ENCODE peak calls at places on chromosomes 12 and 14, in seven cellular contexts. One of them, this sample, is unnamed.

GRCh38 chr12:57611810-57612710 is 825 bp downstream of the ARHGEF25 start:
- DNase-seq in B cell: no peak
- DNase-seq in coronary artery: no peak
- DNase-seq in H9: no peak
- DNase-seq in cardiac fibroblast: no peak
- DNase-seq in HFFc6: no peak
- DNase-seq in tibial artery: peak; percentile 29
- DNase-seq in this sample: no peak

GRCh38 chr12:23880988-23881387 is 68.5 kb downstream of the SOX5 start:
- DNase-seq in B cell: no peak
- DNase-seq in coronary artery: no peak
- DNase-seq in H9: no peak
- DNase-seq in cardiac fibroblast: no peak
- DNase-seq in HFFc6: no peak
- DNase-seq in tibial artery: no peak
- DNase-seq in this sample: no peak

GRCh38 chr12:69108024-69108423 is 131.3 kb upstream of the CPSF6 start:
- DNase-seq in B cell: no peak
- DNase-seq in coronary artery: no peak
- DNase-seq in H9: no peak
- DNase-seq in cardiac fibroblast: peak; percentile 32
- DNase-seq in HFFc6: no peak
- DNase-seq in tibial artery: no peak
- DNase-seq in this sample: no peak

GRCh38 chr12:48961331-48961730 is 4.0 kb upstream of the ARF3 start:
- DNase-seq in B cell: no peak
- DNase-seq in coronary artery: no peak
- DNase-seq in H9: no peak
- DNase-seq in cardiac fibroblast: no peak
- DNase-seq in HFFc6: no peak
- DNase-seq in tibial artery: no peak
- DNase-seq in this sample: no peak

GRCh38 chr12:106888348-106888970 is 67.2 kb upstream of the TMEM263 start:
- DNase-seq in B cell: no peak
- DNase-seq in coronary artery: no peak
- DNase-seq in H9: no peak
- DNase-seq in cardiac fibroblast: no peak
- DNase-seq in HFFc6: no peak
- DNase-seq in tibial artery: no peak
- DNase-seq in this sample: no peak

GRCh38 chr14:26261368-26262122 is 336.3 kb downstream of the NOVA1 start:
- DNase-seq in B cell: no peak
- DNase-seq in coronary artery: no peak
- DNase-seq in H9: peak; percentile 49
- DNase-seq in cardiac fibroblast: no peak
- DNase-seq in HFFc6: no peak
- DNase-seq in tibial artery: no peak
- DNase-seq in this sample: no peak

GRCh38 chr12:16796168-16796567 is 190.2 kb upstream of the LMO3 start:
- DNase-seq in B cell: no peak
- DNase-seq in coronary artery: no peak
- DNase-seq in H9: no peak
- DNase-seq in cardiac fibroblast: no peak
- DNase-seq in HFFc6: no peak
- DNase-seq in tibial artery: no peak
- DNase-seq in this sample: no peak

GRCh38 chr12:50222275-50222783 is 55.2 kb upstream of the CERS5 start:
- DNase-seq in B cell: peak; percentile 20
- DNase-seq in coronary artery: peak; percentile 79
- DNase-seq in H9: peak; percentile 74
- DNase-seq in cardiac fibroblast: peak; percentile 94
- DNase-seq in HFFc6: peak; percentile 92
- DNase-seq in tibial artery: peak; percentile 82
- DNase-seq in this sample: no peak

GRCh38 chr12:57133916-57134315 is 5.6 kb downstream of the LRP1 start:
- DNase-seq in B cell: peak; percentile 6
- DNase-seq in coronary artery: no peak
- DNase-seq in H9: no peak
- DNase-seq in cardiac fibroblast: no peak
- DNase-seq in HFFc6: no peak
- DNase-seq in tibial artery: peak; percentile 92
- DNase-seq in this sample: no peak

GRCh38 chr12:49636574-49636973 is 13.2 kb downstream of the PRPF40B start:
- DNase-seq in B cell: no peak
- DNase-seq in coronary artery: no peak
- DNase-seq in H9: peak; percentile 29
- DNase-seq in cardiac fibroblast: no peak
- DNase-seq in HFFc6: no peak
- DNase-seq in tibial artery: no peak
- DNase-seq in this sample: no peak

GRCh38 chr14:65879218-65880009 is 466.9 kb downstream of the FUT8 start:
- DNase-seq in B cell: no peak
- DNase-seq in coronary artery: no peak
- DNase-seq in H9: no peak
- DNase-seq in cardiac fibroblast: peak; percentile 47
- DNase-seq in HFFc6: peak; percentile 23
- DNase-seq in tibial artery: no peak
- DNase-seq in this sample: no peak

GRCh38 chr14:104220225-104221070 is 82.1 kb downstream of the KIF26A start:
- DNase-seq in B cell: no peak
- DNase-seq in coronary artery: no peak
- DNase-seq in H9: no peak
- DNase-seq in cardiac fibroblast: no peak
- DNase-seq in HFFc6: no peak
- DNase-seq in tibial artery: no peak
- DNase-seq in this sample: no peak

GRCh38 chr12:94173660-94174265 is 25.4 kb downstream of the PLXNC1 start:
- DNase-seq in B cell: no peak
- DNase-seq in coronary artery: no peak
- DNase-seq in H9: no peak
- DNase-seq in cardiac fibroblast: no peak
- DNase-seq in HFFc6: no peak
- DNase-seq in tibial artery: no peak
- DNase-seq in this sample: no peak

GRCh38 chr14:59314953-59315599 is 126.6 kb downstream of the DAAM1 start:
- DNase-seq in B cell: no peak
- DNase-seq in coronary artery: no peak
- DNase-seq in H9: no peak
- DNase-seq in cardiac fibroblast: no peak
- DNase-seq in HFFc6: no peak
- DNase-seq in tibial artery: no peak
- DNase-seq in this sample: no peak

GRCh38 chr14:59313063-59314018 is 124.9 kb downstream of the DAAM1 start:
- DNase-seq in B cell: no peak
- DNase-seq in coronary artery: no peak
- DNase-seq in H9: no peak
- DNase-seq in cardiac fibroblast: peak; percentile 14
- DNase-seq in HFFc6: no peak
- DNase-seq in tibial artery: no peak
- DNase-seq in this sample: no peak

GRCh38 chr14:59311723-59312122 is 123.3 kb downstream of the DAAM1 start:
- DNase-seq in B cell: no peak
- DNase-seq in coronary artery: no peak
- DNase-seq in H9: no peak
- DNase-seq in cardiac fibroblast: no peak
- DNase-seq in HFFc6: no peak
- DNase-seq in tibial artery: no peak
- DNase-seq in this sample: no peak

GRCh38 chr14:59317346-59317745 is 128.9 kb downstream of the DAAM1 start:
- DNase-seq in B cell: no peak
- DNase-seq in coronary artery: no peak
- DNase-seq in H9: no peak
- DNase-seq in cardiac fibroblast: no peak
- DNase-seq in HFFc6: no peak
- DNase-seq in tibial artery: no peak
- DNase-seq in this sample: no peak

DNA sequence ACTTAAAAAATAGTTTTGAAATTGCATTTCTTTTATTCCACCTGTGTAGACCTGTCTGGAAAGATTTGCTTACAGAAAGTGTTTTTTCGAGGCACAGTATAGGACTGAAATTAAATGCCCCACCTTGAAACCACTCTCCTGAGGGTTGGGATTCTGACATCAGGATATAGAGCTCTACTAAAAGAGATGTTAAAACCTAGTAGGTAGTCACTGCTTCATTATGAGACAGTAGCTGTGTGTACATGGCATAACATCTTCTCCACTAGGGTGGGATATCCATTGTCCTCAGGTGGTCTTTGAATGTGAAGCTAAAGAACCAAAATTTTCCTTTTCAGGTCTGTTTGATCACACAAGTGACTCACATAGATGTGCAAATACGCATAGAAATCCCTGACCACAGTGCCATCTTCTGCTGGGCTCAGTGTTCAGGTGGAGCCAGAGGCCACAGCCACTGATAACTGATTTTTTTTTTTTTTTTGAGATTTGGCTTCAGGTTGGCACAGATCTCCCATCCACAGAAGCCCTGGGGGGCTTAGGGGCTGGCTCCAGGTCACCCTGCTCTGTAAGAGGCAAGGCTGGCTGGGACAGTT is 125.6 kb downstream of the DAAM1 start:
- DNase-seq in B cell: no peak
- DNase-seq in coronary artery: no peak
- DNase-seq in H9: no peak
- DNase-seq in cardiac fibroblast: no peak
- DNase-seq in HFFc6: no peak
- DNase-seq in tibial artery: no peak
- DNase-seq in this sample: no peak
- TF ChIP-seq CTCF in B cell: no peak
- TF ChIP-seq CTCF in coronary artery: no peak
- TF ChIP-seq CTCF in H9: no peak
- TF ChIP-seq CTCF in cardiac fibroblast: no peak
- TF ChIP-seq CTCF in HFFc6: no peak
- TF ChIP-seq CTCF in tibial artery: no peak
- TF ChIP-seq CTCF in this sample: no peak

GRCh38 chr12:88200029-88200428 is 57.9 kb downstream of the TMTC3 start:
- DNase-seq in B cell: no peak
- DNase-seq in coronary artery: no peak
- DNase-seq in H9: no peak
- DNase-seq in cardiac fibroblast: no peak
- DNase-seq in HFFc6: no peak
- DNase-seq in tibial artery: no peak
- DNase-seq in this sample: no peak

GRCh38 chr12:88207921-88208640 is 66.0 kb downstream of the TMTC3 start:
- DNase-seq in B cell: no peak
- DNase-seq in coronary artery: no peak
- DNase-seq in H9: no peak
- DNase-seq in cardiac fibroblast: peak; percentile 81
- DNase-seq in HFFc6: peak; percentile 81
- DNase-seq in tibial artery: peak; percentile 50
- DNase-seq in this sample: no peak

GRCh38 chr12:88206636-88207035 is 64.5 kb downstream of the TMTC3 start:
- DNase-seq in B cell: no peak
- DNase-seq in coronary artery: no peak
- DNase-seq in H9: no peak
- DNase-seq in cardiac fibroblast: peak; percentile 58
- DNase-seq in HFFc6: peak; percentile 26
- DNase-seq in tibial artery: no peak
- DNase-seq in this sample: no peak

GRCh38 chr12:88202500-88202899 is 60.4 kb downstream of the TMTC3 start:
- DNase-seq in B cell: no peak
- DNase-seq in coronary artery: no peak
- DNase-seq in H9: no peak
- DNase-seq in cardiac fibroblast: no peak
- DNase-seq in HFFc6: peak; percentile 66
- DNase-seq in tibial artery: no peak
- DNase-seq in this sample: no peak
- TF ChIP-seq CTCF in B cell: no peak
- TF ChIP-seq CTCF in coronary artery: no peak
- TF ChIP-seq CTCF in H9: no peak
- TF ChIP-seq CTCF in cardiac fibroblast: no peak
- TF ChIP-seq CTCF in HFFc6: peak; percentile 60
- TF ChIP-seq CTCF in tibial artery: no peak
- TF ChIP-seq CTCF in this sample: no peak

GRCh38 chr12:131833896-131834641 is 5.9 kb downstream of the MMP17 start:
- DNase-seq in B cell: no peak
- DNase-seq in coronary artery: no peak
- DNase-seq in H9: no peak
- DNase-seq in cardiac fibroblast: peak; percentile 21
- DNase-seq in HFFc6: peak; percentile 18
- DNase-seq in tibial artery: peak; percentile 56
- DNase-seq in this sample: no peak
- TF ChIP-seq CTCF in B cell: no peak
- TF ChIP-seq CTCF in coronary artery: no peak
- TF ChIP-seq CTCF in H9: peak; percentile 71
- TF ChIP-seq CTCF in cardiac fibroblast: peak; percentile 53
- TF ChIP-seq CTCF in HFFc6: peak; percentile 72
- TF ChIP-seq CTCF in tibial artery: no peak
- TF ChIP-seq CTCF in this sample: no peak

DNA sequence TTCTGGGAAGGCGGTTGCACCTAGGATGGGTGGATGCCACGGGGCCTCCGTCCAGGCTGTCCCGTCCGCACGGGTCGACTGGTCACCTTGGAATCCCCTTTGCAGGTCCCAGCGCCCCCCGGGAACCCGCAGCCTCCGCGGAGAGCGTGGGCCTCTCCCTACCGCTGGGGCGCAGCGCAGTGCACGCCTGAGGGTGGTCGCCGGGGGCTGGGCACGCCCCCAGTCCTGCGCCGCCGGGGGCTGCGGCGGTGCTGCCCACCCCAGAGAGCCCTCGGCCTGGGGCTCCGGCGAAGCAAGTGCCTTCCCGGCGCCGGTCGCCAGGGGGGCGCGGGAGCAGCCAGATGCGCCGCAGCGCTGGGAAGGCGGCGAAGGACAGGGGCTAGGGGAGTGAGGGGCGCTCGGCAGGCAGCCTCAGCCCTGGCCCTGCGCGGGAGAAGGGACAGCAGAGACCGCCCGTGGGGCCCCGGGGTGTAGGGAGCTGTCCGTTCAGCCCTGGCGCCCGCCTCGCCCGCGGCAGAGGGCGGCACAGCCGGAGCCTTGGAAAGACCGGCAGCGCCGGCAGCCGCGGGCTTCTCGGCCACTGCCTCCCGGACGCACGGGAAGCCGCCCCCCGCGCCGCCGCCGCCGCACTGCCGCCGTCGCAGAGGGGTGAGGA is 527 bp downstream of the ZDHHC22 start:
- DNase-seq in B cell: peak; percentile 78
- DNase-seq in coronary artery: no peak
- DNase-seq in H9: peak; percentile 80
- DNase-seq in cardiac fibroblast: peak; percentile 20
- DNase-seq in HFFc6: no peak
- DNase-seq in tibial artery: no peak
- DNase-seq in this sample: no peak
- TF ChIP-seq CTCF in B cell: peak; percentile 56
- TF ChIP-seq CTCF in coronary artery: peak; percentile 17
- TF ChIP-seq CTCF in H9: peak; percentile 73
- TF ChIP-seq CTCF in cardiac fibroblast: peak; percentile 28
- TF ChIP-seq CTCF in HFFc6: peak; percentile 68
- TF ChIP-seq CTCF in tibial artery: peak; percentile 21
- TF ChIP-seq CTCF in this sample: no peak

DNA sequence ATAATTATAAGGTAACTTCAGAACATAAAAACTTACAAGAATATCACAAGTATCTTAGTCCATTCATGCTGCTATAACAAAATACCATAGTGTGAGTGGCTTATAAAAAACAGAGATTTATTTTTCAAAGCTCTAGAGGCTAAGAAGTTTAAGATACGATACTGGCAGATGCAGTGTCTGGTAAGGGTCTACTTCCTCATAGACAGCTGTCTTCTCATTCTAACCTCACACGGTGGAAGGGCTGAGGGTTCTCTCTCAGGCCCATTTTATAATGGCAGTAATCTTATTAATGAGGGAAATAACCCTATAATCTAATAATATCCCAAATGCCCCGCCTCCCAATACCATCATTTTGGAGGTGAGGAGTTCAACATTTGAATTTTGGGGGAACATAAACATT is 23.7 kb upstream of the OSBPL8 start:
- DNase-seq in B cell: no peak
- DNase-seq in coronary artery: no peak
- DNase-seq in H9: no peak
- DNase-seq in cardiac fibroblast: no peak
- DNase-seq in HFFc6: no peak
- DNase-seq in tibial artery: no peak
- DNase-seq in this sample: no peak
- TF ChIP-seq CTCF in B cell: no peak
- TF ChIP-seq CTCF in coronary artery: no peak
- TF ChIP-seq CTCF in H9: no peak
- TF ChIP-seq CTCF in cardiac fibroblast: no peak
- TF ChIP-seq CTCF in HFFc6: no peak
- TF ChIP-seq CTCF in tibial artery: no peak
- TF ChIP-seq CTCF in this sample: no peak